ENCODE peak calls at places on chromosomes 6 and 20, in six cellular contexts. One of them, this sample, is unnamed.

GRCh38 chr20:43844778-43845614 is 69.7 kb upstream of the TOX2 start:
- DNase-seq in H1: peak; percentile 24
- DNase-seq in K562: no peak
- DNase-seq in HepG2: no peak
- DNase-seq in HCT116: peak; percentile 74
- DNase-seq in GM12878: no peak
- DNase-seq in this sample: no peak

GRCh38 chr20:39282619-39283092 is 320.5 kb downstream of the DHX35 start:
- DNase-seq in H1: peak; percentile 67
- DNase-seq in K562: no peak
- DNase-seq in HepG2: no peak
- DNase-seq in HCT116: no peak
- DNase-seq in GM12878: no peak
- DNase-seq in this sample: peak; percentile 78

GRCh38 chr6:151349651-151350270 is 41.6 kb downstream of the ZBTB2 start:
- DNase-seq in H1: no peak
- DNase-seq in K562: no peak
- DNase-seq in HepG2: no peak
- DNase-seq in HCT116: no peak
- DNase-seq in GM12878: no peak
- DNase-seq in this sample: no peak

GRCh38 chr6:72950114-72950860 is 275.0 kb downstream of the KHDC1L start:
- DNase-seq in H1: no peak
- DNase-seq in K562: no peak
- DNase-seq in HepG2: peak; percentile 31
- DNase-seq in HCT116: peak; percentile 4
- DNase-seq in GM12878: no peak
- DNase-seq in this sample: no peak

GRCh38 chr6:11831653-11832052 is 53.0 kb upstream of the ADTRP start:
- DNase-seq in H1: no peak
- DNase-seq in K562: no peak
- DNase-seq in HepG2: no peak
- DNase-seq in HCT116: no peak
- DNase-seq in GM12878: no peak
- DNase-seq in this sample: no peak

GRCh38 chr6:134373282-134373922 is 55.5 kb upstream of the SGK1 start:
- DNase-seq in H1: no peak
- DNase-seq in K562: no peak
- DNase-seq in HepG2: no peak
- DNase-seq in HCT116: no peak
- DNase-seq in GM12878: peak; percentile 85
- DNase-seq in this sample: no peak

GRCh38 chr20:7858851-7859250 is 81.4 kb downstream of the HAO1 start:
- DNase-seq in H1: no peak
- DNase-seq in K562: no peak
- DNase-seq in HepG2: no peak
- DNase-seq in HCT116: no peak
- DNase-seq in GM12878: no peak
- DNase-seq in this sample: no peak

GRCh38 chr20:49340161-49340966 is 62.5 kb upstream of the ZNFX1 start:
- DNase-seq in H1: no peak
- DNase-seq in K562: no peak
- DNase-seq in HepG2: no peak
- DNase-seq in HCT116: no peak
- DNase-seq in GM12878: no peak
- DNase-seq in this sample: no peak

GRCh38 chr6:5215181-5215580 is 45.6 kb downstream of the LYRM4 start:
- DNase-seq in H1: no peak
- DNase-seq in K562: no peak
- DNase-seq in HepG2: no peak
- DNase-seq in HCT116: no peak
- DNase-seq in GM12878: no peak
- DNase-seq in this sample: no peak

GRCh38 chr6:100948381-100949133 is 67.4 kb upstream of the ASCC3 start:
- DNase-seq in H1: no peak
- DNase-seq in K562: no peak
- DNase-seq in HepG2: peak; percentile 92
- DNase-seq in HCT116: no peak
- DNase-seq in GM12878: no peak
- DNase-seq in this sample: no peak

GRCh38 chr6:79201127-79201526 is 33.4 kb downstream of the HMGN3 start:
- DNase-seq in H1: no peak
- DNase-seq in K562: no peak
- DNase-seq in HepG2: no peak
- DNase-seq in HCT116: no peak
- DNase-seq in GM12878: no peak
- DNase-seq in this sample: no peak

GRCh38 chr6:125746731-125747588 is 2.5 kb upstream of the HEY2 start:
- DNase-seq in H1: peak; percentile 72
- DNase-seq in K562: peak; percentile 33
- DNase-seq in HepG2: peak; percentile 59
- DNase-seq in HCT116: no peak
- DNase-seq in GM12878: no peak
- DNase-seq in this sample: peak; percentile 71

GRCh38 chr6:143158113-143158581 is 97.5 kb downstream of the AIG1 start:
- DNase-seq in H1: no peak
- DNase-seq in K562: no peak
- DNase-seq in HepG2: no peak
- DNase-seq in HCT116: no peak
- DNase-seq in GM12878: no peak
- DNase-seq in this sample: no peak

GRCh38 chr6:170433163-170434095 is 119.7 kb downstream of the PSMB1 start:
- DNase-seq in H1: no peak
- DNase-seq in K562: no peak
- DNase-seq in HepG2: no peak
- DNase-seq in HCT116: no peak
- DNase-seq in GM12878: no peak
- DNase-seq in this sample: no peak

GRCh38 chr20:62889871-62890270 is 28.2 kb upstream of the TCFL5 start:
- DNase-seq in H1: no peak
- DNase-seq in K562: no peak
- DNase-seq in HepG2: no peak
- DNase-seq in HCT116: no peak
- DNase-seq in GM12878: no peak
- DNase-seq in this sample: no peak

GRCh38 chr6:4804095-4804494 is 27.9 kb downstream of the CDYL start:
- DNase-seq in H1: no peak
- DNase-seq in K562: no peak
- DNase-seq in HepG2: peak; percentile 34
- DNase-seq in HCT116: no peak
- DNase-seq in GM12878: no peak
- DNase-seq in this sample: no peak

GRCh38 chr20:58709013-58709702 is 16.6 kb downstream of the NPEPL1 start:
- DNase-seq in H1: peak; percentile 31
- DNase-seq in K562: no peak
- DNase-seq in HepG2: no peak
- DNase-seq in HCT116: no peak
- DNase-seq in GM12878: no peak
- DNase-seq in this sample: no peak

GRCh38 chr20:1813101-1813529 is 82.1 kb upstream of the SIRPA start:
- DNase-seq in H1: no peak
- DNase-seq in K562: no peak
- DNase-seq in HepG2: peak; percentile 78
- DNase-seq in HCT116: no peak
- DNase-seq in GM12878: no peak
- DNase-seq in this sample: no peak

GRCh38 chr6:87922947-87923330 is 124.7 kb upstream of the SPACA1 start:
- DNase-seq in H1: no peak
- DNase-seq in K562: no peak
- DNase-seq in HepG2: no peak
- DNase-seq in HCT116: no peak
- DNase-seq in GM12878: peak; percentile 86
- DNase-seq in this sample: no peak

GRCh38 chr6:104957301-104958177 is 632 bp downstream of the LIN28B start:
- DNase-seq in H1: peak; percentile 72
- DNase-seq in K562: peak; percentile 50
- DNase-seq in HepG2: peak; percentile 16
- DNase-seq in HCT116: no peak
- DNase-seq in GM12878: no peak
- DNase-seq in this sample: peak; percentile 84

GRCh38 chr6:169724554-169725269 is 412 bp upstream of the PHF10 start:
- DNase-seq in H1: peak; percentile 84
- DNase-seq in K562: peak; percentile 92
- DNase-seq in HepG2: peak; percentile 61
- DNase-seq in HCT116: no peak
- DNase-seq in GM12878: no peak
- DNase-seq in this sample: no peak

GRCh38 chr6:75081920-75082319 is 123.9 kb downstream of the COL12A1 start:
- DNase-seq in H1: no peak
- DNase-seq in K562: no peak
- DNase-seq in HepG2: no peak
- DNase-seq in HCT116: no peak
- DNase-seq in GM12878: no peak
- DNase-seq in this sample: no peak
- H3K4me1 ChIP-seq in H1: peaks cover 12% of the 10 kb centered on the region
- H3K4me1 ChIP-seq in K562: peaks cover 3% of the 10 kb centered on the region
- H3K4me1 ChIP-seq in HepG2: peaks cover 11% of the 10 kb centered on the region
- H3K4me1 ChIP-seq in HCT116: no peaks in the 10 kb centered on the region
- H3K4me1 ChIP-seq in GM12878: no peaks in the 10 kb centered on the region
- H3K4me1 ChIP-seq in this sample: peaks cover 1% of the 10 kb centered on the region

GRCh38 chr6:135909737-135910387 is 58.4 kb downstream of the PDE7B start:
- DNase-seq in H1: peak; percentile 60
- DNase-seq in K562: peak; percentile 40
- DNase-seq in HepG2: peak; percentile 70
- DNase-seq in HCT116: peak; percentile 76
- DNase-seq in GM12878: peak; percentile 19
- DNase-seq in this sample: peak; percentile 56
- TF ChIP-seq YY1 in H1: no peak
- TF ChIP-seq YY1 in K562: no peak
- TF ChIP-seq YY1 in HepG2: no peak
- TF ChIP-seq YY1 in HCT116: no peak
- TF ChIP-seq YY1 in GM12878: no peak
- TF ChIP-seq YY1 in this sample: no peak

DNA sequence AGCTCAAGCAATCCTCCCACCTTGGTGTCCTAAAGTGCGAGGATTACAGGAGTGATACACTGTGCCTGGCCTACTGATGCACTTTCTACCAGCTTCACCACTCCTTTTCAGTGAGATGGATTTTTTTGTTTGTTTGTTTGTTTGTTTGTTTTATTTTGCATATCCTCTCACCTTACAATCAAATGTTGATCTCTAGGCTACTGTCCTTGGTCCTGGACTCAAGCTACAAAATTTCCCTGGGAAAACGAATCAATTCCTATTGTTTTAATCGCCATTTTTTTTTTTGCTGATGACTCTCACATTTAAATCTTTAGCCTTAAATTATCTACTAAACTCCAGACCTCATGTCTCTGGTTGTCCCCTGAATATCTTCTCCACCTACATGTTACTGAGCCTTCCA is 3.5 kb upstream of the RIPPLY2 start:
- DNase-seq in H1: no peak
- DNase-seq in K562: no peak
- DNase-seq in HepG2: no peak
- DNase-seq in HCT116: no peak
- DNase-seq in GM12878: no peak
- DNase-seq in this sample: no peak
- H3K4me1 ChIP-seq in H1: no peaks in the 10 kb centered on the region
- H3K4me1 ChIP-seq in K562: peaks cover 12% of the 10 kb centered on the region
- H3K4me1 ChIP-seq in HepG2: peaks cover 12% of the 10 kb centered on the region
- H3K4me1 ChIP-seq in HCT116: no peaks in the 10 kb centered on the region
- H3K4me1 ChIP-seq in GM12878: no peaks in the 10 kb centered on the region
- H3K4me1 ChIP-seq in this sample: no peaks in the 10 kb centered on the region

GRCh38 chr6:108565091-108565766 is 4.5 kb downstream of the FOXO3 start:
- DNase-seq in H1: no peak
- DNase-seq in K562: no peak
- DNase-seq in HepG2: no peak
- DNase-seq in HCT116: no peak
- DNase-seq in GM12878: peak; percentile 90
- DNase-seq in this sample: no peak

GRCh38 chr6:108562503-108562993 is 1.8 kb downstream of the FOXO3 start:
- DNase-seq in H1: peak; percentile 79
- DNase-seq in K562: peak; percentile 33
- DNase-seq in HepG2: peak; percentile 80
- DNase-seq in HCT116: peak; percentile 69
- DNase-seq in GM12878: no peak
- DNase-seq in this sample: no peak

GRCh38 chr6:108565893-108566292 is 5.2 kb downstream of the FOXO3 start:
- DNase-seq in H1: no peak
- DNase-seq in K562: no peak
- DNase-seq in HepG2: peak; percentile 81
- DNase-seq in HCT116: no peak
- DNase-seq in GM12878: no peak
- DNase-seq in this sample: no peak

GRCh38 chr6:108563292-108563691 is 2.6 kb downstream of the FOXO3 start:
- DNase-seq in H1: no peak
- DNase-seq in K562: no peak
- DNase-seq in HepG2: no peak
- DNase-seq in HCT116: no peak
- DNase-seq in GM12878: no peak
- DNase-seq in this sample: no peak

GRCh38 chr6:108564178-108564577 is 3.5 kb downstream of the FOXO3 start:
- DNase-seq in H1: no peak
- DNase-seq in K562: no peak
- DNase-seq in HepG2: no peak
- DNase-seq in HCT116: peak; percentile 76
- DNase-seq in GM12878: no peak
- DNase-seq in this sample: no peak
- TF ChIP-seq YY1 in H1: no peak
- TF ChIP-seq YY1 in K562: no peak
- TF ChIP-seq YY1 in HepG2: no peak
- TF ChIP-seq YY1 in HCT116: peak; percentile 14
- TF ChIP-seq YY1 in GM12878: no peak
- TF ChIP-seq YY1 in this sample: no peak

GRCh38 chr6:108580645-108581044 is 19.9 kb downstream of the FOXO3 start:
- DNase-seq in H1: no peak
- DNase-seq in K562: no peak
- DNase-seq in HepG2: no peak
- DNase-seq in HCT116: no peak
- DNase-seq in GM12878: no peak
- DNase-seq in this sample: no peak
- H3K4me1 ChIP-seq in H1: peaks cover 5% of the 10 kb centered on the region
- H3K4me1 ChIP-seq in K562: peaks cover 10% of the 10 kb centered on the region
- H3K4me1 ChIP-seq in HepG2: peaks cover 65% of the 10 kb centered on the region
- H3K4me1 ChIP-seq in HCT116: peaks cover 27% of the 10 kb centered on the region
- H3K4me1 ChIP-seq in GM12878: no peaks in the 10 kb centered on the region
- H3K4me1 ChIP-seq in this sample: no peaks in the 10 kb centered on the region

GRCh38 chr6:15132854-15133670 is 112.8 kb upstream of the JARID2 start:
- DNase-seq in H1: no peak
- DNase-seq in K562: no peak
- DNase-seq in HepG2: peak; percentile 68
- DNase-seq in HCT116: peak; percentile 95
- DNase-seq in GM12878: no peak
- DNase-seq in this sample: no peak
- TF ChIP-seq YY1 in H1: no peak
- TF ChIP-seq YY1 in K562: no peak
- TF ChIP-seq YY1 in HepG2: no peak
- TF ChIP-seq YY1 in HCT116: peak; percentile 22
- TF ChIP-seq YY1 in GM12878: no peak
- TF ChIP-seq YY1 in this sample: no peak

GRCh38 chr6:150200428-150201105 is 57.7 kb downstream of the PPP1R14C start:
- DNase-seq in H1: no peak
- DNase-seq in K562: no peak
- DNase-seq in HepG2: no peak
- DNase-seq in HCT116: no peak
- DNase-seq in GM12878: no peak
- DNase-seq in this sample: no peak
- H3K4me1 ChIP-seq in H1: no peaks in the 10 kb centered on the region
- H3K4me1 ChIP-seq in K562: peaks cover 26% of the 10 kb centered on the region
- H3K4me1 ChIP-seq in HepG2: no peaks in the 10 kb centered on the region
- H3K4me1 ChIP-seq in HCT116: peaks cover 24% of the 10 kb centered on the region
- H3K4me1 ChIP-seq in GM12878: no peaks in the 10 kb centered on the region
- H3K4me1 ChIP-seq in this sample: peaks cover 8% of the 10 kb centered on the region